ENCODE peak calls at places on chromosomes 4 and X, in four cellular contexts. One of them, this sample, is unnamed.

GRCh38 chr4:73589261-73589847 is 30.9 kb downstream of the RASSF6 start:
- DNase-seq in M059J: peak
- DNase-seq in endodermal cell: no peak
- DNase-seq in A172: no peak
- DNase-seq in this sample: peak

GRCh38 chrX:118271770-118272169 is 74.1 kb upstream of the WDR44 start:
- DNase-seq in M059J: peak
- DNase-seq in endodermal cell: no peak
- DNase-seq in A172: no peak
- DNase-seq in this sample: peak

GRCh38 chrX:123108513-123109427 is 75.3 kb upstream of the GRIA3 start:
- DNase-seq in M059J: peak
- DNase-seq in endodermal cell: no peak
- DNase-seq in A172: no peak
- DNase-seq in this sample: no peak

GRCh38 chrX:40008841-40009461 is 88.8 kb downstream of the BCOR start:
- DNase-seq in M059J: peak
- DNase-seq in endodermal cell: peak
- DNase-seq in A172: no peak
- DNase-seq in this sample: peak

GRCh38 chrX:133966199-133966598 is 19.2 kb downstream of the GPC3 start:
- DNase-seq in M059J: no peak
- DNase-seq in endodermal cell: no peak
- DNase-seq in A172: no peak
- DNase-seq in this sample: no peak

GRCh38 chr4:143986173-143986572 is 33.0 kb downstream of the GYPB start:
- DNase-seq in M059J: no peak
- DNase-seq in endodermal cell: peak
- DNase-seq in A172: no peak
- DNase-seq in this sample: peak

GRCh38 chr4:48360285-48360965 is 19.1 kb downstream of the SLAIN2 start:
- DNase-seq in M059J: peak
- DNase-seq in endodermal cell: no peak
- DNase-seq in A172: no peak
- DNase-seq in this sample: peak

GRCh38 chr4:100367451-100367850 is 150.4 kb downstream of the EMCN start:
- DNase-seq in M059J: no peak
- DNase-seq in endodermal cell: no peak
- DNase-seq in A172: no peak
- DNase-seq in this sample: no peak

GRCh38 chr4:17997129-17997528 is 24.4 kb downstream of the LCORL start:
- DNase-seq in M059J: peak
- DNase-seq in endodermal cell: no peak
- DNase-seq in A172: no peak
- DNase-seq in this sample: no peak

GRCh38 chr4:6549890-6550620 is 24.9 kb upstream of the MAN2B2 start:
- DNase-seq in M059J: no peak
- DNase-seq in endodermal cell: no peak
- DNase-seq in A172: no peak
- DNase-seq in this sample: no peak

GRCh38 chr4:2787230-2788100 is 5.4 kb upstream of the SH3BP2 start:
- DNase-seq in M059J: no peak
- DNase-seq in endodermal cell: peak
- DNase-seq in A172: no peak
- DNase-seq in this sample: no peak

GRCh38 chr4:27081675-27082579 is 221.3 kb downstream of the STIM2 start:
- DNase-seq in M059J: no peak
- DNase-seq in endodermal cell: peak
- DNase-seq in A172: no peak
- DNase-seq in this sample: no peak

GRCh38 chrX:139795196-139795595 is 87.2 kb upstream of the MCF2 start:
- DNase-seq in M059J: no peak
- DNase-seq in endodermal cell: no peak
- DNase-seq in A172: no peak
- DNase-seq in this sample: peak

GRCh38 chr4:182245541-182246245 is 2.5 kb downstream of the TENM3 start:
- DNase-seq in M059J: peak
- DNase-seq in endodermal cell: no peak
- DNase-seq in A172: peak
- DNase-seq in this sample: no peak

GRCh38 chr4:90226734-90227133 is 99.5 kb downstream of the CCSER1 start:
- DNase-seq in M059J: peak
- DNase-seq in endodermal cell: no peak
- DNase-seq in A172: peak
- DNase-seq in this sample: no peak

GRCh38 chrX:133190877-133191738 is 27.0 kb downstream of the TFDP3 start:
- DNase-seq in M059J: no peak
- DNase-seq in endodermal cell: peak
- DNase-seq in A172: no peak
- DNase-seq in this sample: peak

GRCh38 chr4:7912826-7913225 is 26.8 kb downstream of the AFAP1 start:
- DNase-seq in M059J: peak
- DNase-seq in endodermal cell: no peak
- DNase-seq in A172: no peak
- DNase-seq in this sample: no peak

GRCh38 chr4:1244978-1245471 is 3.9 kb downstream of the CTBP1 start:
- DNase-seq in M059J: no peak
- DNase-seq in endodermal cell: peak
- DNase-seq in A172: no peak
- DNase-seq in this sample: no peak